ENCODE peak calls at places on chromosomes 1 and 21, in ten cellular contexts. One of them, this sample, is unnamed.

GRCh38 chr1:205226868-205227583 is 720 bp upstream of the TMCC2 start:
- DNase-seq in heart right ventricle: no peak
- DNase-seq in mucosa of descending colon: no peak
- DNase-seq in bronchial epithelial cell: peak; percentile 97
- DNase-seq in Peyer's patch: no peak
- DNase-seq in prostate gland: no peak
- DNase-seq in lower leg skin: no peak
- DNase-seq in spleen: no peak
- DNase-seq in PC-3: peak; percentile 63
- DNase-seq in AG04450: no peak
- DNase-seq in this sample: no peak

GRCh38 chr21:39327727-39328126 is 14.3 kb upstream of the BRWD1 start:
- DNase-seq in heart right ventricle: no peak
- DNase-seq in mucosa of descending colon: no peak
- DNase-seq in bronchial epithelial cell: no peak
- DNase-seq in Peyer's patch: no peak
- DNase-seq in prostate gland: no peak
- DNase-seq in lower leg skin: no peak
- DNase-seq in spleen: no peak
- DNase-seq in PC-3: no peak
- DNase-seq in AG04450: no peak
- DNase-seq in this sample: no peak

GRCh38 chr1:19967808-19968207 is 11.6 kb downstream of the PLA2G2A start:
- DNase-seq in heart right ventricle: peak; percentile 62
- DNase-seq in mucosa of descending colon: no peak
- DNase-seq in bronchial epithelial cell: no peak
- DNase-seq in Peyer's patch: no peak
- DNase-seq in prostate gland: no peak
- DNase-seq in lower leg skin: no peak
- DNase-seq in spleen: no peak
- DNase-seq in PC-3: no peak
- DNase-seq in AG04450: no peak
- DNase-seq in this sample: no peak

GRCh38 chr1:230228234-230228897 is 161.3 kb downstream of the GALNT2 start:
- DNase-seq in heart right ventricle: no peak
- DNase-seq in mucosa of descending colon: no peak
- DNase-seq in bronchial epithelial cell: no peak
- DNase-seq in Peyer's patch: no peak
- DNase-seq in prostate gland: no peak
- DNase-seq in lower leg skin: no peak
- DNase-seq in spleen: no peak
- DNase-seq in PC-3: no peak
- DNase-seq in AG04450: no peak
- DNase-seq in this sample: no peak

GRCh38 chr1:12344611-12345299 is 114.9 kb downstream of the VPS13D start:
- DNase-seq in heart right ventricle: no peak
- DNase-seq in mucosa of descending colon: no peak
- DNase-seq in bronchial epithelial cell: no peak
- DNase-seq in Peyer's patch: no peak
- DNase-seq in prostate gland: no peak
- DNase-seq in lower leg skin: peak; percentile 31
- DNase-seq in spleen: no peak
- DNase-seq in PC-3: no peak
- DNase-seq in AG04450: no peak
- DNase-seq in this sample: no peak

GRCh38 chr1:162023181-162023546 is 505 bp downstream of the OLFML2B start:
- DNase-seq in heart right ventricle: peak; percentile 10
- DNase-seq in mucosa of descending colon: no peak
- DNase-seq in bronchial epithelial cell: no peak
- DNase-seq in Peyer's patch: no peak
- DNase-seq in prostate gland: no peak
- DNase-seq in lower leg skin: no peak
- DNase-seq in spleen: no peak
- DNase-seq in PC-3: no peak
- DNase-seq in AG04450: no peak
- DNase-seq in this sample: no peak

GRCh38 chr1:41343790-41344679 is 17.2 kb upstream of the FOXO6 start:
- DNase-seq in heart right ventricle: no peak
- DNase-seq in mucosa of descending colon: no peak
- DNase-seq in bronchial epithelial cell: peak; percentile 42
- DNase-seq in Peyer's patch: peak; percentile 32
- DNase-seq in prostate gland: no peak
- DNase-seq in lower leg skin: no peak
- DNase-seq in spleen: peak; percentile 23
- DNase-seq in PC-3: no peak
- DNase-seq in AG04450: no peak
- DNase-seq in this sample: no peak

GRCh38 chr1:94045465-94046056 is 75.4 kb downstream of the ABCA4 start:
- DNase-seq in heart right ventricle: peak; percentile 88
- DNase-seq in mucosa of descending colon: peak; percentile 55
- DNase-seq in bronchial epithelial cell: peak; percentile 88
- DNase-seq in Peyer's patch: peak; percentile 80
- DNase-seq in prostate gland: peak; percentile 78
- DNase-seq in lower leg skin: peak; percentile 89
- DNase-seq in spleen: peak; percentile 78
- DNase-seq in PC-3: peak; percentile 94
- DNase-seq in AG04450: peak; percentile 83
- DNase-seq in this sample: peak; percentile 97

GRCh38 chr1:64173300-64173940 is 30.0 kb upstream of the UBE2U start:
- DNase-seq in heart right ventricle: no peak
- DNase-seq in mucosa of descending colon: no peak
- DNase-seq in bronchial epithelial cell: no peak
- DNase-seq in Peyer's patch: no peak
- DNase-seq in prostate gland: no peak
- DNase-seq in lower leg skin: no peak
- DNase-seq in spleen: no peak
- DNase-seq in PC-3: peak; percentile 16
- DNase-seq in AG04450: no peak
- DNase-seq in this sample: no peak

GRCh38 chr1:248243204-248243603 is 12.0 kb downstream of the OR2M4 start:
- DNase-seq in heart right ventricle: no peak
- DNase-seq in mucosa of descending colon: no peak
- DNase-seq in bronchial epithelial cell: peak; percentile 29
- DNase-seq in Peyer's patch: no peak
- DNase-seq in prostate gland: no peak
- DNase-seq in lower leg skin: no peak
- DNase-seq in spleen: peak; percentile 64
- DNase-seq in PC-3: peak; percentile 86
- DNase-seq in AG04450: no peak
- DNase-seq in this sample: no peak

GRCh38 chr1:168621356-168621755 is 45.0 kb downstream of the XCL1 start:
- DNase-seq in heart right ventricle: no peak
- DNase-seq in mucosa of descending colon: no peak
- DNase-seq in bronchial epithelial cell: no peak
- DNase-seq in Peyer's patch: no peak
- DNase-seq in prostate gland: no peak
- DNase-seq in lower leg skin: no peak
- DNase-seq in spleen: no peak
- DNase-seq in PC-3: no peak
- DNase-seq in AG04450: no peak
- DNase-seq in this sample: no peak

GRCh38 chr1:220922951-220923350 is 43.7 kb downstream of the HLX start:
- DNase-seq in heart right ventricle: no peak
- DNase-seq in mucosa of descending colon: no peak
- DNase-seq in bronchial epithelial cell: no peak
- DNase-seq in Peyer's patch: no peak
- DNase-seq in prostate gland: no peak
- DNase-seq in lower leg skin: no peak
- DNase-seq in spleen: no peak
- DNase-seq in PC-3: no peak
- DNase-seq in AG04450: no peak
- DNase-seq in this sample: no peak

GRCh38 chr21:32727728-32728454 is at the start of gene SYNJ1:
- DNase-seq in heart right ventricle: peak; percentile 97
- DNase-seq in mucosa of descending colon: peak; percentile 98
- DNase-seq in bronchial epithelial cell: peak; percentile 85
- DNase-seq in Peyer's patch: peak; percentile 97
- DNase-seq in prostate gland: peak; percentile 94
- DNase-seq in lower leg skin: peak; percentile 90
- DNase-seq in spleen: peak; percentile 99
- DNase-seq in PC-3: peak; percentile 96
- DNase-seq in AG04450: peak; percentile 69
- DNase-seq in this sample: peak; percentile 83

GRCh38 chr21:14572206-14572780 is 26.2 kb upstream of the SAMSN1 start:
- DNase-seq in heart right ventricle: no peak
- DNase-seq in mucosa of descending colon: no peak
- DNase-seq in bronchial epithelial cell: no peak
- DNase-seq in Peyer's patch: no peak
- DNase-seq in prostate gland: no peak
- DNase-seq in lower leg skin: no peak
- DNase-seq in spleen: no peak
- DNase-seq in PC-3: no peak
- DNase-seq in AG04450: no peak
- DNase-seq in this sample: no peak

GRCh38 chr1:162632234-162632666 is at the start of gene DDR2:
- DNase-seq in heart right ventricle: peak; percentile 41
- DNase-seq in mucosa of descending colon: no peak
- DNase-seq in bronchial epithelial cell: no peak
- DNase-seq in Peyer's patch: peak; percentile 77
- DNase-seq in prostate gland: no peak
- DNase-seq in lower leg skin: peak; percentile 84
- DNase-seq in spleen: no peak
- DNase-seq in PC-3: no peak
- DNase-seq in AG04450: peak; percentile 91
- DNase-seq in this sample: peak; percentile 92

GRCh38 chr1:225950905-225951351 is 9.9 kb upstream of the LEFTY2 start:
- DNase-seq in heart right ventricle: no peak
- DNase-seq in mucosa of descending colon: no peak
- DNase-seq in bronchial epithelial cell: no peak
- DNase-seq in Peyer's patch: no peak
- DNase-seq in prostate gland: no peak
- DNase-seq in lower leg skin: no peak
- DNase-seq in spleen: peak; percentile 57
- DNase-seq in PC-3: no peak
- DNase-seq in AG04450: no peak
- DNase-seq in this sample: no peak
- H3K4me3 ChIP-seq in heart right ventricle: no peak overlapping the region
- H3K4me3 ChIP-seq in mucosa of descending colon: no peak overlapping the region
- H3K4me3 ChIP-seq in bronchial epithelial cell: no peak overlapping the region
- H3K4me3 ChIP-seq in Peyer's patch: no peak overlapping the region
- H3K4me3 ChIP-seq in prostate gland: no peak overlapping the region
- H3K4me3 ChIP-seq in lower leg skin: no peak overlapping the region
- H3K4me3 ChIP-seq in spleen: no peak overlapping the region
- H3K4me3 ChIP-seq in PC-3: no peak overlapping the region
- H3K4me3 ChIP-seq in AG04450: no peak overlapping the region
- H3K4me3 ChIP-seq in this sample: no peak overlapping the region

GRCh38 chr1:48777219-48777895 is 666 bp upstream of the BEND5 start:
- DNase-seq in heart right ventricle: no peak
- DNase-seq in mucosa of descending colon: no peak
- DNase-seq in bronchial epithelial cell: peak; percentile 17
- DNase-seq in Peyer's patch: no peak
- DNase-seq in prostate gland: peak; percentile 18
- DNase-seq in lower leg skin: no peak
- DNase-seq in spleen: no peak
- DNase-seq in PC-3: peak; percentile 28
- DNase-seq in AG04450: no peak
- DNase-seq in this sample: no peak
- TF ChIP-seq CTCF in heart right ventricle: no peak
- TF ChIP-seq CTCF in mucosa of descending colon: no peak
- TF ChIP-seq CTCF in bronchial epithelial cell: no peak
- TF ChIP-seq CTCF in Peyer's patch: no peak
- TF ChIP-seq CTCF in prostate gland: no peak
- TF ChIP-seq CTCF in lower leg skin: no peak
- TF ChIP-seq CTCF in spleen: no peak
- TF ChIP-seq CTCF in PC-3: no peak
- TF ChIP-seq CTCF in AG04450: no peak
- TF ChIP-seq CTCF in this sample: no peak

DNA sequence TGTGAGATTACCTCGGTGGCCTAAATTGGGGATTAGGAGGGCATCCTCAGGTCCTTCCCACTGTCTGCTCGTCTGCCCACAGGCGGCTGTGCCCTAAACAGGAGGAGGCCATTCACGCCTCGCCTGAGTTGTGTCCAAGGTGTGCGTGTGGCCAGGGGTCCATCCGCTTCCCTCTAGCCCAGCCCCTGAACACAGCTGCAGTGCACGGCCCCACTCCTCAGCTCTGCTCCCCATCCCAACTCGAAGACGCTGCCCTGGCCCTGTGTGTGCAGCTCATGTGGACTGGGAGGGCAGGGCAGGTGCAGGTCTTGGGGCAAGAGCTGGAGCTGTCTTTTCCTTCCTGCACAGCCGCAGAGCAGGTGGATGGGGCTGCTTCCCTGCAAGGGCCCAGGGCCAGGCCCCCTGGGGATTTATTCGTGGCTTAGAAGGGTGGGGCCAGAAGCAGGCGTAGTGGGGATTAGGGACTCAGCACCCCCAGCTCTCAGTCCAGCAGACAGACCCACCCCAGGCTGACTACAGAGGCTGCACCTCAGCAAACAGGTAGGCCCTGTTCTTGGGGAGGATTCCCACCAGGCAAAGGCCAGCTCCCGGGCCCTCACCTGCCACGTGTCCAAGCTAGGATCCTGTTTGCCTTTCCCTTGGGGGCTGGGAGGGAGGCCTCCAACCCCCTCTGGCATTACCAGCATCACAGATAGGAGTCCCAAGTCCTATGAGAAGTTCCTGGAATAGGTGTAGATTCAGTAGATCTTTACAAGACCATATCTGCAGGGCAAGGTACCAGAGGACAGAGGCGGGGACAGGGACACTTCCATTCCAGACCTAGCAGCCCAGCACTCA is 4.4 kb downstream of the GUK1 start:
- DNase-seq in heart right ventricle: no peak
- DNase-seq in mucosa of descending colon: no peak
- DNase-seq in bronchial epithelial cell: no peak
- DNase-seq in Peyer's patch: no peak
- DNase-seq in prostate gland: no peak
- DNase-seq in lower leg skin: no peak
- DNase-seq in spleen: no peak
- DNase-seq in PC-3: no peak
- DNase-seq in AG04450: no peak
- DNase-seq in this sample: no peak
- H3K4me3 ChIP-seq in heart right ventricle: no peak overlapping the region
- H3K4me3 ChIP-seq in mucosa of descending colon: no peak overlapping the region
- H3K4me3 ChIP-seq in bronchial epithelial cell: no peak overlapping the region
- H3K4me3 ChIP-seq in Peyer's patch: no peak overlapping the region
- H3K4me3 ChIP-seq in prostate gland: no peak overlapping the region
- H3K4me3 ChIP-seq in lower leg skin: no peak overlapping the region
- H3K4me3 ChIP-seq in spleen: no peak overlapping the region
- H3K4me3 ChIP-seq in PC-3: no peak overlapping the region
- H3K4me3 ChIP-seq in AG04450: no peak overlapping the region
- H3K4me3 ChIP-seq in this sample: no peak overlapping the region

DNA sequence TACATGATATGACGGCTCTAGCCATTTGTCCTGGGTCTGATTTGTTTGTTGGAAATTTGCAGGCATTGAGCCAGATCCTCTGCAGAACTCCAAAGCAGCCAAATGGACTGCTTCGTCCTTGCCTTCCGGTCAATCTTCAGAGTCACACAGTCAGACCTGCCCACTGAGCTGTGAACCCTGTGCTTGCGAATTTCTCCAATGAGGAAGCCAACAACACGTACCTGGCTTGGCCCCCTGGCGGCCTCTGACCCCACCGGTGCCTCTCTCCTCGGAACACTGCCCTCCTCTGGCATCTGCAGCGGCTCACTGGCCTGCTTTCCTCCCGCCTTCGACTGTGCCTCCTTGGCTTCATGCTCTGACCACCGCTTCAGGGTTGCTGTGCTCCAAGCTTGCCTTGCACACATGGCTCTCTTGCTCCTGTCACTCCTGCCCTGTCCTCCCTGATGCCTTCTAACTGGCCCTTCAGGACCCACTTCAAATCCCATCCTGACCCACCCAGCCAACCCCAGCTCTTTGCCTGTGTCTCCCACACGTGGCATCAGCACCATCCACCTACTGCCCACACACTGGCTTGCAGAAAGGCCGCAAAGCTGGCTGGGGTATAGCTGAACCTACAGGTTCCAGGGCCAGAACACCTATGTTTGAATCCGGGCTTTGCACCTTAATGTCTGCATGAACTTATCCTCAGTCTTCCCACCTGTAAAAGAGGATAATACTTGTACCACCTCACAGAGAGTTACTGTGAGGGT is 128.2 kb downstream of the KCNN3 start:
- DNase-seq in heart right ventricle: peak; percentile 36
- DNase-seq in mucosa of descending colon: no peak
- DNase-seq in bronchial epithelial cell: no peak
- DNase-seq in Peyer's patch: no peak
- DNase-seq in prostate gland: no peak
- DNase-seq in lower leg skin: no peak
- DNase-seq in spleen: no peak
- DNase-seq in PC-3: no peak
- DNase-seq in AG04450: no peak
- DNase-seq in this sample: no peak
- TF ChIP-seq CTCF in heart right ventricle: no peak
- TF ChIP-seq CTCF in mucosa of descending colon: no peak
- TF ChIP-seq CTCF in bronchial epithelial cell: no peak
- TF ChIP-seq CTCF in Peyer's patch: no peak
- TF ChIP-seq CTCF in prostate gland: no peak
- TF ChIP-seq CTCF in lower leg skin: no peak
- TF ChIP-seq CTCF in spleen: no peak
- TF ChIP-seq CTCF in PC-3: peak; percentile 39
- TF ChIP-seq CTCF in AG04450: no peak
- TF ChIP-seq CTCF in this sample: no peak